ENCODE peak calls at places on chromosomes 11 and 22, in nine cellular contexts. V, L, J, E, T, X, K, O and Q are unnamed samples.

GRCh38 chr11:71309181-71309580 is 56.8 kb upstream of the SHANK2 start:
- DNase-seq in X (no peak), E (no peak), K (no peak), L (no peak), T (no peak), O (no peak), V (peak; percentile 4), J (peak; percentile 2), Q (no peak)

GRCh38 chr22:21573293-21573734 is 5.8 kb downstream of the UBE2L3 start:
- DNase-seq in K (no peak), X (no peak), L (no peak), E (no peak), V (no peak), O (no peak), T (no peak), J (no peak), Q (no peak)

GRCh38 chr22:43396934-43397457 is 14.8 kb upstream of the MPPED1 start:
- DNase-seq in X (no peak), J (peak; percentile 68), K (no peak), T (peak; percentile 64), L (no peak), E (no peak), O (no peak), V (no peak), Q (no peak)

GRCh38 chr11:46865340-46865739 is 19.3 kb upstream of the CKAP5 start:
- DNase-seq in O (peak; percentile 93), J (no peak), K (peak; percentile 51), L (no peak), V (no peak), E (no peak), X (no peak), T (no peak), Q (no peak)

GRCh38 chr22:43039800-43040199 is 24.9 kb upstream of the PACSIN2 start:
- DNase-seq in K (no peak), O (no peak), J (no peak), X (no peak), L (no peak), V (no peak), E (no peak), T (no peak), Q (no peak)

GRCh38 chr11:133238455-133238854 is 293.8 kb downstream of the OPCML start:
- DNase-seq in L (no peak), X (no peak), J (no peak), E (no peak), V (no peak), T (no peak), O (no peak), K (no peak), Q (no peak)

GRCh38 chr22:24486501-24486921 is 8.6 kb upstream of the UPB1 start:
- DNase-seq in X (no peak), L (no peak), T (no peak), E (no peak), O (peak; percentile 82), J (no peak), K (no peak), V (no peak), Q (no peak)

GRCh38 chr11:19472679-19473078 is 231.9 kb upstream of the E2F8 start:
- DNase-seq in K (no peak), X (no peak), E (no peak), O (no peak), J (no peak), V (no peak), T (no peak), L (no peak), Q (no peak)

GRCh38 chr11:111526501-111526900 is 11.9 kb downstream of the HOATZ start:
- DNase-seq in E (no peak), V (no peak), X (no peak), L (no peak), J (no peak), O (peak; percentile 93), K (no peak), T (no peak), Q (no peak)

GRCh38 chr11:27421819-27422494 is 50.6 kb downstream of the LGR4 start:
- DNase-seq in K (no peak), E (no peak), O (no peak), V (no peak), T (no peak), L (no peak), X (no peak), J (no peak), Q (no peak)

GRCh38 chr11:45663486-45664375 is 1.7 kb downstream of the CHST1 start:
- DNase-seq in E (no peak), L (no peak), T (peak; percentile 79), O (peak; percentile 11), J (no peak), K (no peak), X (no peak), V (no peak), Q (no peak)
- H3K4me1 ChIP-seq in E (peaks cover 5% of the 10 kb centered on the region), L (peaks cover 19% of the 10 kb centered on the region), T (peaks cover 10% of the 10 kb centered on the region), O (peaks cover 4% of the 10 kb centered on the region), J (peaks cover 69% of the 10 kb centered on the region), K (peaks cover 18% of the 10 kb centered on the region), X (no peaks in the 10 kb centered on the region), V (peaks cover 44% of the 10 kb centered on the region), Q (peaks cover 21% of the 10 kb centered on the region)

GRCh38 chr11:68127791-68128681 is 6.8 kb upstream of the CHKA start:
- DNase-seq in V (no peak), K (peak; percentile 83), L (peak; percentile 92), O (peak; percentile 40), T (peak; percentile 90), X (peak; percentile 77), E (no peak), J (peak; percentile 80), Q (peak; percentile 70)
- H3K4me3 ChIP-seq in V (peak overlapping the region; percentile 52), K (peak overlapping the region; percentile 51), L (no peak overlapping the region), O (peak overlapping the region; percentile 32), T (peak overlapping the region; percentile 48), X (peak overlapping the region; percentile 1), E (peak overlapping the region; percentile 53), J (peak overlapping the region; percentile 65), Q (peak overlapping the region; percentile 58)

GRCh38 chr11:67506426-67507032 is 1.4 kb upstream of the PITPNM1 start:
- DNase-seq in O (no peak), J (no peak), V (no peak), K (no peak), T (peak; percentile 81), E (no peak), X (no peak), L (peak; percentile 33), Q (no peak)
- TF ChIP-seq CTCF in O (no peak), J (no peak), V (peak; percentile 45), K (no peak), T (no peak), E (peak; percentile 4), X (no peak), L (no peak), Q (no peak)

DNA sequence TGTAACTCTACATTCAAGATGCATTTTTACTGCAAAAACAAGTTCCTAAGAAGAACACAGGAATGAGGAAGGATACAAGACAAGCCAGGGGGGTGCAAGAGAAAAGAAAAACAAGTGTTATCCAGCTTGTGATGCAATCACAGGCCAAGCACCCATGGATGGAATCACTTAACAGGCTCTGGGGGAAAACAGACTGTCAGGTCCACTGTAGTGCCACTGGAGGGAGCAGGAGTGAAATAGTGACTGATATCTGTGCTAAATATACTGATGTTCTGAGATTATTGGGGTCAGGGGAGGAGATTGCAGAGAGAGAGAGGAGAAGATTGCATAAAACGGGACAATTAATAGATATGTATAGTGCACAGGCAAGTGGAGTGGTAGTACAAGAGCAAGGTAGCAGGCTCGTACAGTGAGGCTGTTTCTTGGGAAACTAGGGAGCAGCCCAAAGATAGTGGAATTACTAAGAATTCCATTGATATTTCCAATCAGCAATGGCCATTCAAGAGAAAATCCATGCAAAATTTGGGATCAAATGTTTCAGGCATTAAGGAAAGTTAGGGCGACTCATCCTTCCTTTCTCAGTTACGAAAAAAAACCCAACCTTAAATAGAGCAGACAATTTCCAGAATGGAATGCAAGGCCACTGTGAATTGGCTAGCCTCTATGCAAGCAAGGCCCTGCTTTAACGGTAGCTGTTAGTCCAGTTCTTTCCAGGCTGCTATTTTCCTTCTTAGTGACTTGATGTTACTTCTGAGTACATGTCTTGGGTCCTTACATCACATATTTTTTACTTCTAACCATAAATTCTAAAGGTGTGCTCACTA is 52.2 kb upstream of the CEP126 start:
- DNase-seq in K (peak; percentile 36), L (no peak), O (peak; percentile 79), X (no peak), J (no peak), V (no peak), T (no peak), E (no peak), Q (no peak)
- H3K4me1 ChIP-seq in K (peaks cover 4% of the 10 kb centered on the region), L (no peaks in the 10 kb centered on the region), O (peaks cover 6% of the 10 kb centered on the region), X (no peaks in the 10 kb centered on the region), J (no peaks in the 10 kb centered on the region), V (peaks cover 7% of the 10 kb centered on the region), T (no peaks in the 10 kb centered on the region), E (no peaks in the 10 kb centered on the region), Q (peaks cover 5% of the 10 kb centered on the region)

DNA sequence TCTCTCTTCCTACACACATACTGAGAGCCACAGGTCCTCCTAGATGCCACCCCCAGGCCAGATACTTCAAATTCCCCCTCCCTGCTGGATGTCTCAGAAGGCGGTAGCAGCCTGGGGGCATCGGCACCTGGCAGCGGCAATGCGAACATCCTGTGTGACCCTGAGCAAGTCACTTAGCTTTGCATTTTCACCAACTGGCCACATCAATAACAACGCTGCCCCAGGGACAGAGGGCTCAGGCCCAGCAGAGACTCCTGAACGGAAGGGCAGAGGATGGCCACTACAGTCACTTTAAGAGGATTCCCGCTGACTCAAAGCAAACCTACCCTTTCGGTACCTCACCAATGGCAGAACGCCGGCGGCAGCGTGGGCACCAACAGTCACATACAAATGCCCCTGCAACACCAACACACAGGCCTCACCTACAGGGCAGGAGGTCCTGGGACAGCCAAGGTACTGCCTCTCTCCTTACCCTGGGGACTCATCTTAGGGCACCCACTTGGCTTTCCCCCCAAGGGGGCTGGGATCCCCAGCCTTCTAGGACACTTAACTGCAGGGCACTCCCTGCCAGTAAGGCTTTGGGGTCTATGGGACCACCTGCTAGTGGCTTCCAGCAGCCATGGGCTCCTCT is 1.6 kb downstream of the LMO1 start:
- DNase-seq in O (no peak), J (peak; percentile 58), T (peak; percentile 46), K (no peak), E (no peak), L (no peak), X (no peak), V (no peak), Q (no peak)
- H3K4me3 ChIP-seq in O (no peak overlapping the region), J (peak overlapping the region; percentile 75), T (no peak overlapping the region), K (peak overlapping the region; percentile 41), E (peak overlapping the region; percentile 56), L (no peak overlapping the region), X (no peak overlapping the region), V (peak overlapping the region; percentile 33), Q (no peak overlapping the region)

DNA sequence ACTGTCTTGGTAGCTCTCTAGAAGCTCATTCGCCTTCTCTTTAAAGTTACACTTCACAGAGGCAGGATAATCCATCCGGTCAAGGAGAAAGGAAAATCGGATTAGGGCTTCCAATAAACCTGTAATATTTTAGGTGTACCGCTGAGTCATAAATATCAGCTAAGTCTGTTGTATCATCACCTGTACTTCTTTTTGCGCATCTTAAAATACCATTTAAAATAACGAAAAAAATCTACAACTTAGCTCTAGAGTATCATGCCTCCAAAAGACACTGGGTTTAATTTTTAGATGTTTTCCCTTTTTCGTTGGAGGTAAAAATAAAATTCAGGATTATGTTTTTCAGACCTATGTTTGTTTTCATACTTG is 41.5 kb upstream of the INCENP start:
- DNase-seq in K (no peak), T (no peak), L (no peak), X (no peak), V (no peak), J (no peak), E (no peak), O (no peak), Q (no peak)
- TF ChIP-seq CTCF in K (no peak), T (no peak), L (no peak), X (no peak), V (peak; percentile 21), J (no peak), E (no peak), O (no peak), Q (no peak)

GRCh38 chr11:35042906-35043305 is 96.1 kb upstream of the CD44 start:
- DNase-seq in E (no peak), T (no peak), X (no peak), V (no peak), O (no peak), L (no peak), J (no peak), K (no peak), Q (no peak)
- H3K4me1 ChIP-seq in E (no peaks in the 10 kb centered on the region), T (no peaks in the 10 kb centered on the region), X (no peaks in the 10 kb centered on the region), V (no peaks in the 10 kb centered on the region), O (no peaks in the 10 kb centered on the region), L (peaks cover 23% of the 10 kb centered on the region), J (peaks cover 49% of the 10 kb centered on the region), K (no peaks in the 10 kb centered on the region), Q (no peaks in the 10 kb centered on the region)